ENCODE peak calls at places on chromosomes 7 and 10, in four cellular contexts. L is left ventricle myocardium inferior, U is BJ, X is heart left ventricle. Z is an unnamed sample.

GRCh38 chr10:128036746-128037542 is 89.3 kb downstream of the MKI67 start:
- DNase-seq in L (no peak), U (no peak), X (peak), Z (peak)

GRCh38 chr10:72086466-72087391 is 1.6 kb downstream of the SPOCK2 start:
- DNase-seq in L (peak), U (no peak), X (peak), Z (no peak)

GRCh38 chr7:50330701-50331100 is 26.2 kb downstream of the IKZF1 start:
- DNase-seq in L (no peak), U (no peak), X (no peak), Z (no peak)

GRCh38 chr10:78774999-78775711 is 293.6 kb upstream of the ZMIZ1 start:
- DNase-seq in L (no peak), U (no peak), X (peak), Z (no peak)

GRCh38 chr7:66283003-66283920 is 78.1 kb downstream of the TPST1 start:
- DNase-seq in L (no peak), U (no peak), X (no peak), Z (peak)

GRCh38 chr10:79270471-79271246 is 76.6 kb upstream of the PPIF start:
- DNase-seq in L (peak), U (no peak), X (no peak), Z (no peak)

GRCh38 chr7:101924171-101924570 is 106.7 kb downstream of the CUX1 start:
- DNase-seq in L (no peak), U (peak), X (peak), Z (no peak)

GRCh38 chr7:55964802-55965470 is 551 bp downstream of the NIPSNAP2 start:
- DNase-seq in L (peak), U (no peak), X (peak), Z (no peak)

GRCh38 chr10:51806079-51806835 is 106.9 kb upstream of the CSTF2T start:
- DNase-seq in L (no peak), U (peak), X (no peak), Z (no peak)

GRCh38 chr7:25196132-25196896 is 32.0 kb downstream of the NPVF start:
- DNase-seq in L (no peak), U (no peak), X (no peak), Z (no peak)

GRCh38 chr7:158270106-158270775 is 317.4 kb downstream of the PTPRN2 start:
- DNase-seq in L (no peak), U (no peak), X (no peak), Z (no peak)

GRCh38 chr7:69374036-69374420 is 224.2 kb upstream of the AUTS2 start:
- DNase-seq in L (no peak), U (no peak), X (no peak), Z (no peak)

GRCh38 chr7:38105874-38106483 is 72.1 kb upstream of the STARD3NL start:
- DNase-seq in L (no peak), U (no peak), X (no peak), Z (no peak)

GRCh38 chr10:96625173-96625572 is 38.4 kb upstream of the TM9SF3 start:
- DNase-seq in L (no peak), U (no peak), X (no peak), Z (no peak)

GRCh38 chr10:109067051-109067450 is 856.3 kb downstream of the XPNPEP1 start:
- DNase-seq in L (no peak), U (no peak), X (no peak), Z (peak)

GRCh38 chr7:99541212-99541611 is 10.7 kb downstream of the FAM200A start:
- DNase-seq in L (no peak), U (no peak), X (no peak), Z (no peak)

GRCh38 chr10:560314-560992 is 129.0 kb downstream of the DIP2C start:
- DNase-seq in L (no peak), U (no peak), X (no peak), Z (peak)

GRCh38 chr10:2980116-2980515 is 87.2 kb upstream of the PFKP start:
- DNase-seq in L (no peak), U (no peak), X (no peak), Z (no peak)

GRCh38 chr10:116207690-116208089 is 65.3 kb downstream of the GFRA1 start:
- DNase-seq in L (no peak), U (no peak), X (no peak), Z (no peak)

GRCh38 chr7:2860627-2861133 is 16.6 kb upstream of the GNA12 start:
- DNase-seq in L (no peak), U (no peak), X (no peak), Z (no peak)

GRCh38 chr10:118564652-118565051 is 30.8 kb downstream of the PRLHR start:
- DNase-seq in L (no peak), U (no peak), X (no peak), Z (no peak)

GRCh38 chr7:101236292-101236691 is 1.3 kb downstream of the CLDN15 start:
- DNase-seq in L (no peak), U (no peak), X (no peak), Z (no peak)

DNA sequence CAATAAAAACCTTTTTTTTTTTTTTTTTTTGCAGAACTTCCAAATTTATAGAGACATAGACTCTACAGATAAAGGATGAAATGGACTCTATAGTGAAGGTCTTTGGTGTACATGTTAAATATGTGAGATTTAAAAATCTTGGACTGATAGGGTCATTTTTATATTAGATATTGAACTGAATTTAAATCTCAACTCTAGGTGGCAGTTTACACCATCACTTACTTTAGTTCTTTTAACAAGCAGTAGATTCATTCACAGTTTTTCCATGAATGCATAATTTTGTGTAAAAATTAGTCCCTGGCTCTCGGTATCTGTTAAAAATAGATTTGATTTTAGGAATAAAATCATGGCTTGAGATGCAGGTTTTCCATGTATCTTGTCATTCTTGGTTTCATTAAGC is 31.1 kb upstream of the SNX13 start:
- DNase-seq in L (no peak), U (no peak), X (no peak), Z (no peak)
- TF ChIP-seq CTCF in L (peak), U (peak), X (peak), Z (peak)

DNA sequence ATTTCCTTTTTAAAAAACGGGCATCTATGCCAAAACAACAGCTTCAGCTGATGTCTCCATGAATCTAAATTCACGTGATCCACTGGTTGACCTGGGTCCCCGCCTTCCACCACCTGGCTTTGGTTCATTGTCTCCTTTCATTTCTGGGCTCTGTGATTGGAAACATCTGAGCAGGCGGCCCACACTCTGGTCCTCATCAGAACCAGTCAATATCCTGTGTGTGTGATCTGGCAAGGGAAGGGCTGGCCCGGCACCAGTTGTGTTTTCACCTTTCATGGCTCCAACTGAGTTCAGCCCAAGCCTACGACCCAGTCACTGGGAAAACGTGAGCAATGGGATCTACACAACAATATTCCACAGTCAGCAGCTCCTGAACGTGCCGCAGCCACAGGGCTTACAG is 46.2 kb downstream of the PARP12 start:
- DNase-seq in L (no peak), U (no peak), X (no peak), Z (no peak)
- H3K4me3 ChIP-seq in L (no peak), U (no peak), X (no peak), Z (no peak)

GRCh38 chr10:69413221-69413865 is 3.4 kb downstream of the TACR2 start:
- DNase-seq in L (peak), U (no peak), X (peak), Z (no peak)
- TF ChIP-seq CTCF in L (peak), U (peak), X (peak), Z (peak)

GRCh38 chr7:157138424-157139141 is at the start of gene UBE3C:
- DNase-seq in L (peak), U (peak), X (peak), Z (no peak)
- H3K4me3 ChIP-seq in L (peak), U (peak), X (peak), Z (peak)

Z was measured in epithelial cell of proximal tubule.